ENCODE peak calls at places on chromosomes 13 and 19, in seven cellular contexts. One of them, this sample, is unnamed.
A peak's percentile ranks its signal among the peaks of the same experiment; 100 is the strongest.

GRCh38 chr13:49439609-49440008 is 4.3 kb downstream of the CAB39L start:
- DNase-seq in breast epithelium: no peak
- DNase-seq in heart left ventricle: no peak
- DNase-seq in right lobe of liver: no peak
- DNase-seq in tibial nerve: no peak
- DNase-seq in ovary: no peak
- DNase-seq in K562: no peak
- DNase-seq in this sample: no peak

GRCh38 chr19:42166336-42166735 is 34.1 kb upstream of the POU2F2 start:
- DNase-seq in tibial nerve: no peak
- DNase-seq in heart left ventricle: no peak
- DNase-seq in ovary: no peak
- DNase-seq in K562: no peak
- DNase-seq in right lobe of liver: no peak
- DNase-seq in breast epithelium: no peak
- DNase-seq in this sample: no peak

GRCh38 chr19:7772752-7773291 is 9.8 kb downstream of the CLEC4M start:
- DNase-seq in K562: peak; percentile 19
- DNase-seq in breast epithelium: no peak
- DNase-seq in heart left ventricle: no peak
- DNase-seq in tibial nerve: no peak
- DNase-seq in ovary: no peak
- DNase-seq in right lobe of liver: no peak
- DNase-seq in this sample: no peak

GRCh38 chr19:6020166-6020967 is 42.4 kb upstream of the RANBP3 start:
- DNase-seq in breast epithelium: no peak
- DNase-seq in tibial nerve: no peak
- DNase-seq in ovary: no peak
- DNase-seq in heart left ventricle: peak; percentile 41
- DNase-seq in right lobe of liver: no peak
- DNase-seq in K562: no peak
- DNase-seq in this sample: no peak

GRCh38 chr13:52600666-52601065 is 41.6 kb upstream of the HNRNPA1L2 start:
- DNase-seq in ovary: no peak
- DNase-seq in right lobe of liver: no peak
- DNase-seq in heart left ventricle: no peak
- DNase-seq in K562: no peak
- DNase-seq in breast epithelium: no peak
- DNase-seq in tibial nerve: no peak
- DNase-seq in this sample: no peak

GRCh38 chr13:27967736-27968315 is 1.3 kb downstream of the CDX2 start:
- DNase-seq in ovary: no peak
- DNase-seq in breast epithelium: no peak
- DNase-seq in tibial nerve: no peak
- DNase-seq in K562: no peak
- DNase-seq in heart left ventricle: no peak
- DNase-seq in right lobe of liver: no peak
- DNase-seq in this sample: no peak

GRCh38 chr13:22929391-22930126 is 251.2 kb upstream of the SGCG start:
- DNase-seq in ovary: no peak
- DNase-seq in K562: no peak
- DNase-seq in heart left ventricle: no peak
- DNase-seq in right lobe of liver: no peak
- DNase-seq in breast epithelium: no peak
- DNase-seq in tibial nerve: no peak
- DNase-seq in this sample: peak; percentile 55

GRCh38 chr13:23608704-23609413 is 38.6 kb downstream of the TNFRSF19 start:
- DNase-seq in heart left ventricle: peak; percentile 74
- DNase-seq in K562: no peak
- DNase-seq in tibial nerve: peak; percentile 25
- DNase-seq in right lobe of liver: peak; percentile 47
- DNase-seq in ovary: peak; percentile 40
- DNase-seq in breast epithelium: no peak
- DNase-seq in this sample: peak; percentile 78

GRCh38 chr13:98664047-98664446 is 87.1 kb upstream of the STK24 start:
- DNase-seq in tibial nerve: no peak
- DNase-seq in heart left ventricle: no peak
- DNase-seq in K562: peak; percentile 11
- DNase-seq in breast epithelium: no peak
- DNase-seq in right lobe of liver: peak; percentile 25
- DNase-seq in ovary: no peak
- DNase-seq in this sample: no peak

GRCh38 chr19:6278740-6279619 is 795 bp downstream of the MLLT1 start:
- DNase-seq in ovary: peak; percentile 35
- DNase-seq in tibial nerve: no peak
- DNase-seq in breast epithelium: no peak
- DNase-seq in heart left ventricle: no peak
- DNase-seq in right lobe of liver: no peak
- DNase-seq in K562: no peak
- DNase-seq in this sample: no peak

GRCh38 chr19:18396471-18397241 is 766 bp downstream of the LRRC25 start:
- DNase-seq in tibial nerve: no peak
- DNase-seq in breast epithelium: no peak
- DNase-seq in right lobe of liver: peak; percentile 72
- DNase-seq in heart left ventricle: no peak
- DNase-seq in K562: no peak
- DNase-seq in ovary: peak; percentile 59
- DNase-seq in this sample: no peak

GRCh38 chr13:97414392-97414791 is 19.6 kb upstream of the RAP2A start:
- DNase-seq in ovary: no peak
- DNase-seq in heart left ventricle: no peak
- DNase-seq in breast epithelium: no peak
- DNase-seq in K562: no peak
- DNase-seq in right lobe of liver: no peak
- DNase-seq in tibial nerve: no peak
- DNase-seq in this sample: no peak

GRCh38 chr19:35887197-35887596 is 13.1 kb downstream of the NFKBID start:
- DNase-seq in ovary: no peak
- DNase-seq in K562: no peak
- DNase-seq in breast epithelium: no peak
- DNase-seq in right lobe of liver: no peak
- DNase-seq in heart left ventricle: no peak
- DNase-seq in tibial nerve: no peak
- DNase-seq in this sample: no peak

GRCh38 chr13:96850538-96850937 is 143.7 kb downstream of the OXGR1 start:
- DNase-seq in heart left ventricle: no peak
- DNase-seq in tibial nerve: no peak
- DNase-seq in ovary: no peak
- DNase-seq in right lobe of liver: no peak
- DNase-seq in breast epithelium: no peak
- DNase-seq in K562: no peak
- DNase-seq in this sample: no peak

GRCh38 chr13:98575009-98575866 is 1.7 kb downstream of the STK24 start:
- DNase-seq in right lobe of liver: no peak
- DNase-seq in tibial nerve: no peak
- DNase-seq in heart left ventricle: no peak
- DNase-seq in breast epithelium: no peak
- DNase-seq in K562: peak; percentile 19
- DNase-seq in ovary: no peak
- DNase-seq in this sample: no peak

GRCh38 chr13:79861731-79862130 is 380.8 kb downstream of the NDFIP2 start:
- DNase-seq in right lobe of liver: no peak
- DNase-seq in tibial nerve: no peak
- DNase-seq in ovary: no peak
- DNase-seq in K562: no peak
- DNase-seq in breast epithelium: no peak
- DNase-seq in heart left ventricle: no peak
- DNase-seq in this sample: no peak
- TF ChIP-seq POLR2A in right lobe of liver: no peak
- TF ChIP-seq POLR2A in tibial nerve: no peak
- TF ChIP-seq POLR2A in ovary: no peak
- TF ChIP-seq POLR2A in K562: no peak
- TF ChIP-seq POLR2A in breast epithelium: no peak
- TF ChIP-seq POLR2A in heart left ventricle: no peak
- TF ChIP-seq POLR2A in this sample: no peak

GRCh38 chr19:38505958-38506357 is 72.5 kb downstream of the RYR1 start:
- DNase-seq in K562: no peak
- DNase-seq in right lobe of liver: no peak
- DNase-seq in breast epithelium: no peak
- DNase-seq in tibial nerve: no peak
- DNase-seq in ovary: no peak
- DNase-seq in heart left ventricle: no peak
- DNase-seq in this sample: no peak
- H3K36me3 ChIP-seq in K562: peaks cover 27% of the 10 kb centered on the region
- H3K36me3 ChIP-seq in right lobe of liver: no peaks in the 10 kb centered on the region
- H3K36me3 ChIP-seq in breast epithelium: no peaks in the 10 kb centered on the region
- H3K36me3 ChIP-seq in tibial nerve: no peaks in the 10 kb centered on the region
- H3K36me3 ChIP-seq in ovary: no peaks in the 10 kb centered on the region
- H3K36me3 ChIP-seq in heart left ventricle: no peaks in the 10 kb centered on the region
- H3K36me3 ChIP-seq in this sample: no peaks in the 10 kb centered on the region

DNA sequence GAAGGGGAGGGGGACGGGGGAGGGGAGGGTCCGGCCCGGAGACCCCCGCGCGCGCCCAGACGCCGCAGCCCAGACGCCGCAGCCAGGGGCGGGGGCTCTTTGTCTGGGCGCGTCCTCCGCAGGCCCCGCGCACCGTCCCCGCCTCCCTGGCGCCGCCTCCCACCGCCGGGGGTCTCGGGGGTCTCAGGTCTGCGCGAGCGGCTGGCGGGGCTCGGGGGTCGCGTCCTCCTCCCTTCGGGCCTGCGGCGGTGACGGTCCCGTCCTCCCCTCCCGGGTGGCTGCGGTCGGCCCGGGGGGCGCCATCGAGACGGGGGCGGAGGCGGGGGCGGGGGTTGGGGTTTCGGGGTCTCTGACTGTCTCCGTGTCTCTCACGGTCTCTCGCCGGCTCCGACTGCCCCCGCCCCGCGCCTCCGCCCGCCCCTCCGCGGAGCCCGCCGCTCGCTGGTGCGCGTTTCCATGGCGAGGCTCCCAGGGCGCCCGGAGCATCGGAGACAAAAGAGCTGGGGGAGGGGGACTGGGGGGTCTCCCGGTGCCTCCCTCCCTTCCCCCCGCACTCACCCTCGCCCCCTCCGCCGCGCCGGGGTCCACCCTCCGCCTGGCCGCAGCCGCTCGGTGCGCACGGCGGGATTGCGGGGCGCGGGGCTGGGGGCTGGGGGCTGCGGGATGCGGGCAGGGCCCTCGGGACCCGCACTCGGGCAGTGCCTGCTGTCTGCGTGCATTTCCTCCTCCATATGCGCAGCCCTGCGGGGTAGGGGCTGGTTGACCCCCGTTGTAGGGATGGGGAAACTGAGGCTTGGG is 420 bp upstream of the PLPPR3 start:
- DNase-seq in breast epithelium: no peak
- DNase-seq in tibial nerve: no peak
- DNase-seq in ovary: no peak
- DNase-seq in K562: no peak
- DNase-seq in heart left ventricle: no peak
- DNase-seq in right lobe of liver: no peak
- DNase-seq in this sample: no peak
- TF ChIP-seq POLR2A in breast epithelium: no peak
- TF ChIP-seq POLR2A in tibial nerve: no peak
- TF ChIP-seq POLR2A in ovary: no peak
- TF ChIP-seq POLR2A in K562: no peak
- TF ChIP-seq POLR2A in heart left ventricle: no peak
- TF ChIP-seq POLR2A in right lobe of liver: no peak
- TF ChIP-seq POLR2A in this sample: no peak

GRCh38 chr13:30253830-30254229 is 53.5 kb downstream of the KATNAL1 start:
- DNase-seq in heart left ventricle: no peak
- DNase-seq in right lobe of liver: no peak
- DNase-seq in K562: no peak
- DNase-seq in ovary: no peak
- DNase-seq in tibial nerve: no peak
- DNase-seq in breast epithelium: no peak
- DNase-seq in this sample: no peak

GRCh38 chr13:30257433-30258099 is 49.8 kb downstream of the KATNAL1 start:
- DNase-seq in heart left ventricle: no peak
- DNase-seq in ovary: no peak
- DNase-seq in K562: no peak
- DNase-seq in tibial nerve: no peak
- DNase-seq in right lobe of liver: no peak
- DNase-seq in breast epithelium: no peak
- DNase-seq in this sample: no peak

GRCh38 chr13:30255696-30256095 is 51.7 kb downstream of the KATNAL1 start:
- DNase-seq in ovary: no peak
- DNase-seq in tibial nerve: no peak
- DNase-seq in K562: no peak
- DNase-seq in heart left ventricle: no peak
- DNase-seq in breast epithelium: no peak
- DNase-seq in right lobe of liver: no peak
- DNase-seq in this sample: no peak

GRCh38 chr13:30256713-30257432 is 50.5 kb downstream of the KATNAL1 start:
- DNase-seq in ovary: no peak
- DNase-seq in K562: peak; percentile 6
- DNase-seq in tibial nerve: no peak
- DNase-seq in right lobe of liver: no peak
- DNase-seq in breast epithelium: no peak
- DNase-seq in heart left ventricle: no peak
- DNase-seq in this sample: no peak
- H3K36me3 ChIP-seq in ovary: no peaks in the 10 kb centered on the region
- H3K36me3 ChIP-seq in K562: peaks cover 9% of the 10 kb centered on the region
- H3K36me3 ChIP-seq in tibial nerve: no peaks in the 10 kb centered on the region
- H3K36me3 ChIP-seq in right lobe of liver: no peaks in the 10 kb centered on the region
- H3K36me3 ChIP-seq in breast epithelium: no peaks in the 10 kb centered on the region
- H3K36me3 ChIP-seq in heart left ventricle: no peaks in the 10 kb centered on the region
- H3K36me3 ChIP-seq in this sample: no peaks in the 10 kb centered on the region

DNA sequence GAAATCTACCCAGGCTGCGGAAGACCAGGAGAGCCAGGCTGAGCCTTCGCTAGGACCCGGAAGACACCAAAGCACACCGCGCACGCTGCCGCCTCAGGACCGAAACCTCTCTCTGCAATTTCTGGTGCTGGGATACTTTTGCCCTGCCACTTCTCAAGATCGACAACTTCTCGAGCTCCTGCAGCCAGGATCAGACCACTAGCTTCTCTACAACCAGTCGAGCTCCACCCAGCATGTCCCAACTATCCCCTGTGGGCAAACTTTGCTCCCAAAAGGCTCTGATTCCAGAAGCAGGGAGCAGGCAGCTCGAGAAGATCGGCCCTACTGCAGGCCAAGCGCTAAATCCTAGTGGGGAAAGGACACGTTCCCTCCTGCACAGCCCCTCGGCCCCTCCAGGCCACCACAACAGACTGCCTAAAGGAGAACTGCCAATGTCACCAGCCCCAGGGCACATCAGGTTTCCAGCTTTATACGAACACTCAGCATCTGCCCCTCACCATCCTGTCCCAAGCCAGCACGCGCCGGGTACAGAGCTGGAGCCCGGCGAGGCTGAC is 981 bp downstream of the AKAP8 start:
- DNase-seq in right lobe of liver: peak; percentile 50
- DNase-seq in K562: peak; percentile 77
- DNase-seq in heart left ventricle: peak; percentile 63
- DNase-seq in ovary: no peak
- DNase-seq in tibial nerve: peak; percentile 30
- DNase-seq in breast epithelium: peak; percentile 43
- DNase-seq in this sample: no peak
- TF ChIP-seq POLR2A in right lobe of liver: no peak
- TF ChIP-seq POLR2A in K562: peak; percentile 51
- TF ChIP-seq POLR2A in heart left ventricle: no peak
- TF ChIP-seq POLR2A in ovary: no peak
- TF ChIP-seq POLR2A in tibial nerve: no peak
- TF ChIP-seq POLR2A in breast epithelium: no peak
- TF ChIP-seq POLR2A in this sample: no peak

This sample was measured in suprapubic skin.